ENCODE peak calls at places on chromosomes 2 and 18, in six cellular contexts. J, O, R, V, N and L are unnamed samples.
A peak's percentile ranks its signal among the peaks of the same experiment; 100 is the strongest.

GRCh38 chr2:113677327-113677726 is 50.3 kb downstream of the RABL2A start:
- DNase-seq in O (no peak), V (no peak), R (no peak), N (no peak), J (no peak), L (no peak)

GRCh38 chr18:24176727-24177416 is 38.0 kb downstream of the CABYR start:
- DNase-seq in N (peak; percentile 70), J (peak; percentile 74), V (no peak), R (peak; percentile 79), O (peak; percentile 64), L (peak; percentile 29)

GRCh38 chr2:208618220-208618619 is 211.6 kb downstream of the PTH2R start:
- DNase-seq in V (no peak), N (no peak), R (no peak), O (no peak), J (no peak), L (no peak)

GRCh38 chr2:205835982-205836381 is 153.7 kb downstream of the NRP2 start:
- DNase-seq in O (no peak), R (no peak), V (no peak), J (no peak), N (no peak), L (no peak)

GRCh38 chr2:207107120-207107519 is 58.6 kb downstream of the KLF7 start:
- DNase-seq in V (no peak), R (no peak), N (no peak), O (no peak), J (no peak), L (no peak)

GRCh38 chr2:216298719-216299118 is 73.6 kb downstream of the MARCHF4 start:
- DNase-seq in N (peak; percentile 91), R (no peak), V (no peak), J (no peak), O (no peak), L (no peak)

GRCh38 chr2:121880283-121880682 is 124.8 kb downstream of the TSN start:
- DNase-seq in N (no peak), V (no peak), O (no peak), R (no peak), J (no peak), L (no peak)

GRCh38 chr18:46343456-46343855 is 239.3 kb downstream of the HAUS1 start:
- DNase-seq in J (no peak), R (no peak), V (no peak), O (no peak), N (no peak), L (no peak)

GRCh38 chr18:58202406-58202730 is 158.3 kb downstream of the NEDD4L start:
- DNase-seq in J (no peak), V (no peak), N (peak; percentile 30), R (no peak), O (no peak), L (no peak)

GRCh38 chr2:101197215-101197745 is 46.1 kb upstream of the TBC1D8 start:
- DNase-seq in O (no peak), V (no peak), J (no peak), N (peak; percentile 9), R (no peak), L (no peak)
- TF ChIP-seq CTCF in O (no peak), V (no peak), J (no peak), N (peak; percentile 8), R (no peak), L (peak; percentile 25)

GRCh38 chr2:45337396-45337795 is 273.7 kb downstream of the SRBD1 start:
- DNase-seq in R (no peak), J (no peak), N (no peak), V (no peak), O (no peak), L (no peak)
- TF ChIP-seq CTCF in R (no peak), J (no peak), N (no peak), V (no peak), O (no peak), L (no peak)

GRCh38 chr18:32469190-32469611 is 1.5 kb downstream of the GAREM1 start:
- DNase-seq in V (no peak), J (peak; percentile 26), O (no peak), N (peak; percentile 58), R (peak; percentile 32), L (no peak)

GRCh38 chr18:32472841-32473240 is 2.2 kb upstream of the GAREM1 start:
- DNase-seq in N (no peak), O (no peak), J (no peak), V (no peak), R (no peak), L (no peak)

GRCh38 chr18:32469691-32470131 is 971 bp downstream of the GAREM1 start:
- DNase-seq in O (peak; percentile 28), V (no peak), J (no peak), N (peak; percentile 41), R (no peak), L (no peak)

GRCh38 chr18:32470136-32470712 is 458 bp downstream of the GAREM1 start:
- DNase-seq in V (no peak), J (peak; percentile 49), O (peak; percentile 57), N (peak; percentile 46), R (peak; percentile 62), L (peak; percentile 43)

GRCh38 chr18:32470713-32471633 is at the start of gene GAREM1:
- DNase-seq in O (peak; percentile 96), J (peak; percentile 94), R (peak; percentile 95), V (peak; percentile 82), N (peak; percentile 98), L (peak; percentile 92)
- TF ChIP-seq CTCF in O (peak; percentile 61), J (peak; percentile 62), R (peak; percentile 11), V (peak; percentile 72), N (peak; percentile 56), L (peak; percentile 64)

DNA sequence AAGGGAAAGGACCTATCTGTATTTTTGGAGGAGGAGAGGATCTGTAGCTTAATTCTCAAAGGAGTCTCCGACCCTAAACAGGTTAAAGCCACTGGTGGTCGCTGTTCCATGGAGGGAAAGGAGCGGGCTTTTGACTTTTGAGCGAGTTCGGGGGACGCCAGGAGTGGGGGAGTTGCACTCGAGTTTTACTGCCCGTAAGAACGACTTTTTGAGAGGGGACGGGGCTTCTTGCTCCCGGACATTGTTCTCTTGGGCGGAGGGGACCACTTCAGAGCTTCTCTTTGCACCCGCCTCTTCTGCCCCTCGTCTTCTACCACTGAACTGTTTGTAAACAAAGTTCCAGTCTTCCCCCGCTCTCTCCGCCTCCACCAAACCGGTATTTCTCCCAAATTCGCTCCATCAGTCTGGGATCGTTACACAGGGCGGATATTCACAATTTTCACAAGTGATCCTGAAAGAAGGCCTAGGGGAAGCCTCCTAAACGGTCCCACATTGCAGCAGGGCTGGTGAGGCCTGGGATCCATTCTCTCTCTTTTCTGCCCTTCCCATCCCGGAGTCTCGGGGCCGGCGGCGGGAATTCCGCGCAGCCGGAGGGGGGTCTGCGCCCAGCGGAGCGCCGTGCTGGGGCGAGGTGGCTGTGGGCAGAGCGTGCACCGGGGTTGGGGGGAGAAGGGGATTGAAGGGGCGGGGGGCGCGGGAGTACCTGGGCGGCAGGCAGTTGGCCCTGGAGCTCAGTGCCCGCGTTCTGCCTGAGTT is 6.6 kb downstream of the DLX2 start:
- DNase-seq in N (peak; percentile 36), O (peak; percentile 57), J (peak; percentile 60), V (no peak), R (no peak), L (no peak)
- TF ChIP-seq CTCF in N (no peak), O (peak; percentile 11), J (peak; percentile 2), V (no peak), R (no peak), L (peak; percentile 38)

DNA sequence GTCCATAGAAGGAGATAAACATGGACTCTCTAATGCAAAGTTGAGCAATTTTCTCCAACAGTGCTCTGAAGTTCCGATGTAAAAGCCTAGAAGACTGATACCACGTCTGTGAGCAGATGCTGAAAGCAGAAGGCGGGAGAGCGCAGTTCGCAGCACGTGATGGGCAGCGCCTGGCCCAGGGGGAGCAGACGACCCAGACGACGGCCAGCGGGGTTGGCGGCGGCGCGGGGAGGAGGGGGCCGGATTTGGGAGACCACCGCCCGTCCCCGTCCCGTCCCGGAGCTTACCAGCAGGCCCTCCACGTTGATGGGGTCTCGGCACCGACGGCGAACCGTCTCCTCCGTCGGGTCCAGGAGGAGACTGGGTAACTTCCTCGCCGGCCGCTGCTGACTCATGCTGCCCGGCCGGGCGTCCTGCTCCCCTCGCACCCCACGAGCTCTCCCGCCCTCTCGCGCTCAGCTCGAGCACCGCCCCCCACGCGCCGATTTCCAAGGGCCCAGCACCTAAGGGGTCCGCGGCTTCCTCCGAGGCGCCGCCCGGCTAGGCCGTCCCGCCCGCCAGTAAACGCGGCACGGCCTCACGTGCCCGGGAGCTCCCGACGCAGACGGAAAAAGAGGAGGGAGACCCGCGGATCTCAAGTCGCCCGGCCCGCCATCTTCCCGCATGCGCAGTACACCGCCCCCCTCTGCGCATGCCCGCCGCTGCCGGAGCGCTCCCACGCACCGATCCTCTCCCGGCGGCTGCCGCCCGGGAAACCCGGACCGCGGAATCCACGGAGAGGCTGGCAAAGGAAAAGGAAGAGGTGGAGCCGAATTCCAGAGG is at the start of gene E2F6:
- DNase-seq in V (peak; percentile 55), N (peak; percentile 95), J (peak; percentile 91), R (peak; percentile 97), O (peak; percentile 90), L (peak; percentile 95)
- TF ChIP-seq CTCF in V (peak; percentile 8), N (no peak), J (no peak), R (no peak), O (no peak), L (no peak)

GRCh38 chr18:3448845-3449701 is 899 bp upstream of the TGIF1 start:
- DNase-seq in V (peak; percentile 67), J (peak; percentile 79), N (peak; percentile 95), R (peak; percentile 70), O (peak; percentile 79), L (peak; percentile 47)

GRCh38 chr18:3450358-3451107 is 561 bp downstream of the TGIF1 start:
- DNase-seq in V (no peak), J (peak; percentile 45), R (peak; percentile 63), O (peak; percentile 25), N (peak; percentile 83), L (no peak)

GRCh38 chr18:3447035-3447894 is 2.7 kb upstream of the TGIF1 start:
- DNase-seq in N (peak; percentile 79), V (no peak), R (no peak), O (no peak), J (peak; percentile 18), L (peak; percentile 37)

GRCh38 chr18:3449702-3450357 is at the start of gene TGIF1:
- DNase-seq in N (peak; percentile 85), V (peak; percentile 41), O (peak; percentile 40), R (peak; percentile 83), J (peak; percentile 36), L (peak; percentile 56)

DNA sequence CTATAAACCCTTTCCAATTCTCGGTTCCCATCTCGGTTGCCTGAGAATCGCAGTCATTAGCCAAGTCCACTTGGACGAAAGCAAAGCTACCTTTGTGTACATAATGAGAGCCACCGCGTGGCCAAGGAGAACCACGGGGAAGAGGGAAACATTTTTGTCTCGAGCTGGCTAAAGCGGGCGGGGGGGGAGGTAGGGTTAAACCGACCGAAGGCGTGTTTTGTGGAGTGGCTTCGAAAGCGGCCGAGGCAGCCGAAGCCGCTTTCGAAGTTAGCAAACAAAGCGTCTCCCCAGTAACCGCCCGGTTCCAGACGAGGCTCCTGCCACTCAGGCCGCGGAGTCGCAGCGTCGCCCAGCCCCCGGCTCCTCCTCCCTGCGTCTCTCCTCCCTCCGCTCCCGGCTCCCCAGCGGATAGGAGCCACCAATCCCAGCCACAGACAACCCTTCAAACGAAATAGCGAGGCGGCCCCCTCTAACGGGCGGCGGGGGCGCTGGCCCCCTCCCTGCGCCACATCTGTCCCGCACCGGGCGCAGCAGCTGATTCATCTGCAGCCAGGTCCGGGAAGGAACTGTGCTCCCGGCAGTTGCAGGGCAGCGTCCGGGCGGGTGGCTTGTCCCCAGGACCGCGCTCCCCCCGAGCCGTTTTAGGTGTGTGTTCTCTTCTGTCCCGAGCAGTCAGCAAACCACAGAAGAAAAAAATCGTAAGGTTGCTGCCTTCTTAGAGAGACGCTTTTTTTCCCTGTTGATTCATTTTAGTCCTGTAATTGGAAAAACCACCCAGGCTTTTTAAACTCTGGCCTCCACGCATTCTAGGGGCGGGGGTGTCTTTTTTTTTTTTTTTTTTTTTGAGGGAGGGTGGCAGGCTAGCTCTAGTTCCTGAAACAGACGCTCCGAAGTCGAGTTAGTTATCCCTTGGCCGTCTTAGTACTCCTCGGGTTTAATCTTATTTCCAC is 1.8 kb upstream of the TGIF1 start:
- DNase-seq in J (peak; percentile 84), R (peak; percentile 92), O (peak; percentile 84), N (peak; percentile 98), V (peak; percentile 84), L (peak; percentile 90)
- TF ChIP-seq CTCF in J (peak; percentile 0), R (peak; percentile 13), O (peak; percentile 25), N (no peak), V (no peak), L (peak; percentile 24)